ENCODE peak calls at places on chromosomes 11 and 22, in ten cellular contexts. K, H, F, P, A, L, B, N, Y and M are unnamed samples.

GRCh38 chr11:134664447-134664846 is 252.4 kb upstream of the B3GAT1 start:
- DNase-seq in A (no peak), L (no peak), K (no peak), Y (no peak), H (no peak), P (no peak), F (no peak), N (no peak), B (no peak), M (no peak)

GRCh38 chr11:62322524-62322923 is 14.7 kb upstream of the ASRGL1 start:
- DNase-seq in Y (no peak), P (no peak), B (no peak), N (no peak), L (no peak), F (no peak), K (no peak), H (no peak), A (no peak), M (no peak)

GRCh38 chr11:73991471-73992006 is 8.9 kb upstream of the UCP2 start:
- DNase-seq in P (no peak), Y (no peak), N (no peak), B (no peak), A (peak; percentile 22), K (no peak), F (no peak), L (no peak), H (no peak), M (no peak)

GRCh38 chr11:79617561-79617960 is 176.7 kb upstream of the TENM4 start:
- DNase-seq in F (no peak), H (no peak), A (no peak), N (no peak), Y (no peak), B (no peak), L (no peak), K (no peak), P (peak; percentile 0), M (no peak)

GRCh38 chr11:1073851-1074243 is 827 bp upstream of the MUC2 start:
- DNase-seq in P (no peak), L (peak; percentile 42), N (no peak), H (no peak), A (peak; percentile 68), K (no peak), B (peak; percentile 55), Y (no peak), F (no peak), M (peak; percentile 30)

GRCh38 chr11:71999360-71999759 is 651 bp downstream of the IL18BP start:
- DNase-seq in F (peak; percentile 44), A (peak; percentile 80), P (peak; percentile 29), N (no peak), K (peak; percentile 67), H (no peak), L (no peak), B (no peak), Y (no peak), M (no peak)

GRCh38 chr11:353315-353857 is 15.9 kb upstream of the B4GALNT4 start:
- DNase-seq in L (no peak), P (peak; percentile 70), F (peak; percentile 87), Y (peak; percentile 87), A (peak; percentile 95), H (peak; percentile 97), N (no peak), K (peak; percentile 91), B (peak; percentile 80), M (peak; percentile 94)

GRCh38 chr22:24554316-24555159 is at the start of gene GUCD1:
- DNase-seq in A (no peak), H (peak; percentile 71), B (no peak), K (peak; percentile 52), F (no peak), Y (peak; percentile 45), N (no peak), P (peak; percentile 51), L (no peak), M (no peak)

GRCh38 chr11:66323684-66324083 is 6.8 kb upstream of the CD248 start:
- DNase-seq in A (no peak), F (no peak), L (no peak), H (no peak), B (no peak), K (no peak), Y (no peak), P (no peak), N (no peak), M (no peak)

GRCh38 chr22:23695141-23695540 is 4.3 kb downstream of the RGL4 start:
- DNase-seq in Y (no peak), B (no peak), N (no peak), P (no peak), K (no peak), H (peak; percentile 33), A (peak; percentile 50), F (no peak), L (no peak), M (no peak)

GRCh38 chr22:33389927-33390326 is 331.7 kb upstream of the SYN3 start:
- DNase-seq in A (no peak), N (no peak), L (no peak), Y (no peak), H (no peak), F (no peak), P (peak; percentile 73), B (no peak), K (peak; percentile 9), M (no peak)

GRCh38 chr11:132342408-132342807 is 972.0 kb downstream of the NTM start:
- DNase-seq in F (no peak), L (no peak), N (no peak), P (no peak), H (no peak), K (no peak), A (no peak), B (no peak), Y (no peak), M (no peak)
- H3K4me1 ChIP-seq in F (peaks cover 3% of the 10 kb centered on the region), L (no peaks in the 10 kb centered on the region), N (no peaks in the 10 kb centered on the region), P (no peaks in the 10 kb centered on the region), H (no peaks in the 10 kb centered on the region), K (peaks cover 17% of the 10 kb centered on the region), A (no peaks in the 10 kb centered on the region), B (peaks cover 3% of the 10 kb centered on the region), Y (no peaks in the 10 kb centered on the region), M (no peaks in the 10 kb centered on the region)

DNA sequence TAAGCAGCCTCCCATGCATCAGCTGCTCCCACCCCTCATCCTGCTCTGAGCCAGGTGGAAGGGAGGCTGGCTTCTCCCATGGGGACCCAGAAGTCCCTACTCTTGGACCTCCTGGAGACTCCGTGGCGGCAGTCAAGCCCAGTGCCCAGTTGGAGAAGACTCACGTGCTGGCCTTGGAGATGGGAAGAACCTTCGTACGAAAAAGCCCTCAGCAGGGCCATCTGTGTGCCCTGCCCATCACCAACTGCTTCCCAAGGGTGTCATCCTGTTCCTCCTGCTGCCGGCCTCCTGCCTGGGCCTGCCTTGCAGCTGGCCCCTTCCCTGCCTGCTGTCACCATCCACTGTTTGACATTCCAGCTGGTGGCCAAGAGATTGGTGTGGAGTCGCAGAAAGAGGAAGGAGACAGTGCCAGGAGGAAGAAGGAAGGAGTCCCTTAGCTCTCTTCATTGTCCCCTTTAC is 28.0 kb downstream of the ARHGAP1 start:
- DNase-seq in K (no peak), P (no peak), Y (no peak), A (peak; percentile 43), H (no peak), L (no peak), N (no peak), B (peak; percentile 33), F (no peak), M (peak; percentile 50)
- H3K27ac ChIP-seq in K (no peak overlapping the region), P (no peak overlapping the region), Y (no peak overlapping the region), A (no peak overlapping the region), H (no peak overlapping the region), L (no peak overlapping the region), N (no peak overlapping the region), B (no peak overlapping the region), F (no peak overlapping the region), M (no peak overlapping the region)

GRCh38 chr11:64862914-64863313 is 15.5 kb downstream of the EHD1 start:
- DNase-seq in F (peak; percentile 85), A (no peak), K (peak; percentile 32), B (no peak), Y (no peak), N (no peak), P (peak; percentile 34), L (no peak), H (no peak), M (no peak)

GRCh38 chr11:64863381-64864060 is 14.9 kb downstream of the EHD1 start:
- DNase-seq in L (no peak), N (no peak), K (peak; percentile 36), B (no peak), P (no peak), A (peak; percentile 93), F (peak; percentile 41), H (no peak), Y (no peak), M (no peak)

GRCh38 chr11:64864473-64865285 is 13.7 kb downstream of the EHD1 start:
- DNase-seq in K (peak; percentile 88), H (no peak), L (peak; percentile 70), P (peak; percentile 98), N (no peak), B (no peak), A (peak; percentile 94), F (peak; percentile 76), Y (no peak), M (peak; percentile 93)

GRCh38 chr11:64865286-64866172 is 12.9 kb downstream of the EHD1 start:
- DNase-seq in L (no peak), K (peak; percentile 30), F (no peak), Y (no peak), P (peak; percentile 85), N (no peak), H (no peak), A (no peak), B (no peak), M (no peak)

GRCh38 chr11:64864135-64864472 is 14.3 kb downstream of the EHD1 start:
- DNase-seq in P (no peak), F (no peak), A (no peak), Y (no peak), L (no peak), H (peak; percentile 93), N (no peak), B (no peak), K (no peak), M (no peak)
- H3K4me1 ChIP-seq in P (peaks cover 54% of the 10 kb centered on the region), F (peaks cover 80% of the 10 kb centered on the region), A (peaks cover 21% of the 10 kb centered on the region), Y (peaks cover 5% of the 10 kb centered on the region), L (peaks cover 48% of the 10 kb centered on the region), H (peaks cover 22% of the 10 kb centered on the region), N (peaks cover 48% of the 10 kb centered on the region), B (peaks cover 85% of the 10 kb centered on the region), K (peaks cover 39% of the 10 kb centered on the region), M (no peaks in the 10 kb centered on the region)

GRCh38 chr11:44261800-44262591 is 47.9 kb downstream of the ALX4 start:
- DNase-seq in B (no peak), F (no peak), H (no peak), L (no peak), A (no peak), K (no peak), N (no peak), P (no peak), Y (no peak), M (no peak)

GRCh38 chr11:44264761-44265160 is 45.2 kb downstream of the ALX4 start:
- DNase-seq in P (no peak), K (no peak), H (no peak), B (no peak), A (no peak), N (no peak), F (no peak), L (no peak), Y (no peak), M (no peak)

GRCh38 chr11:44263711-44264110 is 46.2 kb downstream of the ALX4 start:
- DNase-seq in P (no peak), N (no peak), Y (no peak), H (no peak), A (no peak), L (no peak), F (no peak), B (no peak), K (no peak), M (no peak)

GRCh38 chr11:44266056-44266780 is 43.7 kb downstream of the ALX4 start:
- DNase-seq in F (no peak), P (no peak), B (no peak), A (no peak), Y (no peak), H (no peak), N (no peak), L (no peak), K (no peak), M (no peak)

GRCh38 chr11:44264126-44264749 is 45.7 kb downstream of the ALX4 start:
- DNase-seq in A (no peak), Y (no peak), K (no peak), H (no peak), F (no peak), B (no peak), P (no peak), L (no peak), N (no peak), M (no peak)
- H3K27ac ChIP-seq in A (no peak overlapping the region), Y (no peak overlapping the region), K (no peak overlapping the region), H (no peak overlapping the region), F (no peak overlapping the region), B (no peak overlapping the region), P (no peak overlapping the region), L (no peak overlapping the region), N (no peak overlapping the region), M (no peak overlapping the region)